ENCODE peak calls at places on chromosome 18, in six cellular contexts. S is mesendoderm, I is mucosa of descending colon, Q is breast epithelium, C is lower lobe of right lung, Y is upper lobe of right lung. B is an unnamed sample.

GRCh38 chr18:2179498-2180183 is 391.7 kb downstream of the METTL4 start:
- DNase-seq in C (no peak), Q (no peak), I (no peak), S (no peak), Y (no peak), B (no peak)

GRCh38 chr18:7273301-7273911 is 42.5 kb downstream of the LRRC30 start:
- DNase-seq in I (peak; percentile 10), S (peak; percentile 65), Y (peak; percentile 82), Q (no peak), C (peak; percentile 76), B (no peak)

GRCh38 chr18:10732990-10733389 is 207.2 kb downstream of the NAPG start:
- DNase-seq in Y (no peak), Q (no peak), I (no peak), C (no peak), S (no peak), B (no peak)

GRCh38 chr18:61127714-61128485 is 205.3 kb upstream of the CDH20 start:
- DNase-seq in Q (no peak), Y (no peak), C (no peak), I (no peak), S (peak; percentile 41), B (no peak)

GRCh38 chr18:35038881-35039491 is 2.2 kb upstream of the MAPRE2 start:
- DNase-seq in Q (no peak), Y (no peak), S (no peak), I (no peak), C (no peak), B (no peak)

GRCh38 chr18:9346775-9347174 is 12.2 kb downstream of the TWSG1 start:
- DNase-seq in S (no peak), I (no peak), C (no peak), Y (no peak), Q (no peak), B (no peak)

GRCh38 chr18:56789004-56789888 is 138.1 kb downstream of the WDR7 start:
- DNase-seq in S (peak; percentile 79), C (no peak), Y (no peak), Q (no peak), I (peak; percentile 62), B (no peak)

GRCh38 chr18:77380695-77381094 is 131.0 kb downstream of the GALR1 start:
- DNase-seq in Q (no peak), I (no peak), C (no peak), Y (no peak), S (no peak), B (no peak)

GRCh38 chr18:63336366-63337099 is 17.0 kb upstream of the BCL2 start:
- DNase-seq in C (no peak), S (no peak), I (no peak), Y (no peak), Q (no peak), B (no peak)

GRCh38 chr18:58557013-58557435 is 71.9 kb downstream of the ALPK2 start:
- DNase-seq in I (no peak), Y (no peak), S (no peak), Q (no peak), C (no peak), B (no peak)

GRCh38 chr18:9758624-9759075 is 50.5 kb downstream of the RAB31 start:
- DNase-seq in S (no peak), Y (no peak), Q (no peak), C (no peak), I (no peak), B (no peak)

GRCh38 chr18:56028514-56028913 is 440.5 kb upstream of the TCF4 start:
- DNase-seq in Q (no peak), Y (no peak), C (no peak), I (no peak), S (no peak), B (no peak)

GRCh38 chr18:9535430-9535972 is 60.2 kb downstream of the RALBP1 start:
- DNase-seq in S (no peak), Y (no peak), Q (no peak), C (no peak), I (no peak), B (no peak)

GRCh38 chr18:76821875-76822509 is 365 bp upstream of the ZNF236 start:
- DNase-seq in Y (peak; percentile 83), S (peak; percentile 48), Q (peak; percentile 43), I (peak; percentile 61), C (peak; percentile 75), B (peak; percentile 61)

GRCh38 chr18:12393998-12394397 is 13.7 kb upstream of the PRELID3A start:
- DNase-seq in I (peak; percentile 57), S (no peak), Q (no peak), Y (peak; percentile 33), C (no peak), B (no peak)

GRCh38 chr18:5288517-5288935 is 7.0 kb downstream of the ZBTB14 start:
- DNase-seq in S (no peak), Y (no peak), I (no peak), Q (no peak), C (no peak), B (no peak)

GRCh38 chr18:67194886-67195285 is 321.6 kb downstream of the DSEL start:
- DNase-seq in I (no peak), S (peak; percentile 81), Y (no peak), C (no peak), Q (no peak), B (no peak)

GRCh38 chr18:13614318-13614643 is 112.1 kb downstream of the FAM210A start:
- DNase-seq in Y (no peak), I (no peak), S (no peak), C (no peak), Q (no peak), B (no peak)

GRCh38 chr18:13616525-13617035 is 109.8 kb downstream of the FAM210A start:
- DNase-seq in Q (no peak), Y (no peak), I (no peak), C (no peak), S (no peak), B (no peak)

GRCh38 chr18:13614701-13615288 is 111.6 kb downstream of the FAM210A start:
- DNase-seq in S (no peak), I (no peak), C (no peak), Y (no peak), Q (no peak), B (no peak)

GRCh38 chr18:13616041-13616440 is 110.3 kb downstream of the FAM210A start:
- DNase-seq in C (no peak), I (no peak), Y (no peak), Q (no peak), S (no peak), B (no peak)

GRCh38 chr18:13615432-13615861 is 110.9 kb downstream of the FAM210A start:
- DNase-seq in S (no peak), C (no peak), Q (no peak), I (no peak), Y (no peak), B (no peak)
- H3K4me3 ChIP-seq in S (no peak overlapping the region), C (no peak overlapping the region), Q (no peak overlapping the region), I (no peak overlapping the region), Y (no peak overlapping the region), B (peak overlapping the region; percentile 20)

DNA sequence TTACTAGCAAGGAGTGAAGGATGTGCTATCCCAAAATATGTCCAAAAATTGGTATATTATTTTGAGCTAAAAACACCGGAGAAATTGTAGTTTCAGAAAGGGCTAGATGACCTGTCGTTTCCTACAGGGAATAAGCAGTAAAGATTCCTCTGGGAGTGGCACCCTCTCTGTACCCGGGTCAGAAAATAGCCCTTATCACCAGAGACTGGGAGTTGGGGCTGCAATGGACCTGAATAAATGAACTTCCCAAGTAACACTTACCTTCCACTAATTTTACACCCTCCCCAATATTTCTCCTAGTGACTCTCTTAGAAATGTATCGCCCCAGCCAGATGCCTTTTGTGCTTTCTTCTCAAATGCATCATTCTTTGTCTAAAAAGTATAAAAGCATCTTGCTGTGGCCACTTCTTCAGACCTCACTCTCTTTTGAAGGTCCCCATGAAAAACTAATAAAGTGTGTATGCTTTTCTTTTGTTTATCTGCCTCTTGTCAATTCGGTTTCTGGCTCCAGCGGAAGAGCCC is 734 bp upstream of the RMC1 start:
- DNase-seq in C (no peak), Y (no peak), I (no peak), Q (no peak), S (no peak), B (no peak)
- H3K4me1 ChIP-seq in C (peaks cover 41% of the 10 kb centered on the region), Y (peaks cover 25% of the 10 kb centered on the region), I (peaks cover 15% of the 10 kb centered on the region), Q (no peaks in the 10 kb centered on the region), S (no peaks in the 10 kb centered on the region), B (peaks cover 23% of the 10 kb centered on the region)

DNA sequence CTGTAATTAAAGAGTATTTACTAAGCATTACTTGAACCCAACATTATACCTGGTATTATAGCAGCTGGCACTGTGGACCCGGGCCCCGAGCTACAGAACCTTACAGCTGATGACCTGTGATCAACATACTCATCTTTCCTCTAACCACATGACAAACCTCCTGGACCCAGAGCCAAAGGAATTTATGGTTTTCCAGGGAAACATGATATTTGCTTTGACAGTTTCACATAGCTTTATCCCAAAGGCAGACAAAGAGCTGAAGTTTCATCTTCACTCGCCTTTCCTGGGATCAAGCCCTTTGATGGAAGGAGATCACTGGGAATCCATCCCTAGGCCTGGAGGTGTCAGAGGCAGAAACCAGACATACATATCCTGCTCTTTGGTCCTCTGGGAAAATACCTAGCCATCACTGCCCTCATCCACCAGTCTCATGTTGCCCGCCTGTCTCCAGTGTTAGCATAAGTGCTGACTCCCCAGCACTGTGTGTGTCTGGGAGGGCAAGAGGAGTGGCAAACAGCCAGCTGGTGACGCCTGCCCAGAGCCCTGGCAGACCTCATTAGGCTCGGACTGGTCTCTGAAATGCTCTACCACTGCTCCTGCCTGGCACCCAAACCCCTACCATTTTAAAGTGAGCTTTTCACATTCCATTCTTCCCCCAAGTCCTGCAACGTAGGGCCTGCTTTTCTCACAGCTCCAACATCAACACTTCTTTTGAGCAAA is 138.7 kb upstream of the CTAGE1 start:
- DNase-seq in Q (no peak), C (no peak), S (no peak), Y (peak; percentile 66), I (no peak), B (no peak)
- H3K4me3 ChIP-seq in Q (no peak overlapping the region), C (no peak overlapping the region), S (no peak overlapping the region), Y (no peak overlapping the region), I (no peak overlapping the region), B (no peak overlapping the region)

DNA sequence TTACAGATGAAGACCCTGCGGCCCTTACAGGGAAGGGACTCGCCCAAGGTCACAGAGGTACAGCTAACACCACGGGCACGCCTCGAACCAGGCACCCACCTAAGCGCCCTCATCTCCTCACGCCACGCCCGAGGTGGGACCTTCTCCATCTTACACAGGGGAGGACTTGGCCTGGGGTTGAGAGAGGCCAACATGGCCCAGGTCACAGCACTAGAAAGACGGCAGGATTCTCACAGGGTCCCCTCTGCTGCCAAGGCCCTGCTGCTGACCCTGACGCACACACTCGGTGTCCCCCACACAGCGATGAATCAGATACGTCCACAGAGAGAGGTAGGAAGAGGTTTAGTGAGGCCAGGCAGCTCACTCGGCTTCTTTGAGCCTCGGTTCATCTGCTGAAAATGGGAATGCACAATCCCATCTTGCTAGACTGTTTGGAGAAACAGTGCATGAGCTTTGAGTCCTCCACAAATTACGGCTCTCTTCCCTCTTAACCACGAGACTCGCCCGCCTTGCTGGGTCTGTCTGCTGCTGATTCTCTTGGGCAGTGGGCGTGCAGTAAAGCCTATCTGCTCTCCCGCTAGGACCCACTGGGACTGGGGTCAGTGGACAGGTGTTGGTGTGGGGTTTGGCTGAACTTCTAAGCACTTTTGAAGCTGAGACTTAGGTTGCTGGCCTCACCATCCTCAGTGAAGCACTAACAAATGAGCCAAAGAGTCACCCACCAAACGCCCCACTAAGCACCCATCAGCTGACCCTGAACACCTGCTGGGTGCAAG is 79.2 kb downstream of the SMAD7 start:
- DNase-seq in Y (no peak), S (no peak), I (no peak), Q (no peak), C (no peak), B (no peak)
- H3K4me1 ChIP-seq in Y (peaks cover 14% of the 10 kb centered on the region), S (no peaks in the 10 kb centered on the region), I (no peaks in the 10 kb centered on the region), Q (no peaks in the 10 kb centered on the region), C (peaks cover 26% of the 10 kb centered on the region), B (no peaks in the 10 kb centered on the region)

GRCh38 chr18:50306944-50307343 is 19.5 kb upstream of the CXXC1 start:
- DNase-seq in Q (no peak), S (peak; percentile 38), I (no peak), C (no peak), Y (no peak), B (no peak)
- H3K4me3 ChIP-seq in Q (peak overlapping the region; percentile 67), S (no peak overlapping the region), I (no peak overlapping the region), C (no peak overlapping the region), Y (peak overlapping the region; percentile 50), B (no peak overlapping the region)